ENCODE peak calls at places on chromosomes 6 and 20, in seven cellular contexts. U is transverse colon, E is stomach, W is HepG2, M is A549, P is suprapubic skin, Q is ovary. R is an unnamed sample. For H3K4me1, the result is how much of the 10 kb centered on the place peaks cover.

GRCh38 chr6:72728706-72729343 is 107.0 kb downstream of the KCNQ5 start:
- DNase-seq in P (no peak), M (no peak), Q (no peak), U (no peak), E (no peak), W (no peak), R (no peak)

GRCh38 chr6:77926198-77926752 is 273.4 kb downstream of the MEI4 start:
- DNase-seq in P (no peak), E (no peak), M (no peak), U (no peak), Q (no peak), W (peak), R (no peak)

GRCh38 chr20:4812216-4812615 is 90.5 kb downstream of the PRND start:
- DNase-seq in E (no peak), Q (no peak), W (no peak), M (no peak), U (no peak), P (peak), R (no peak)

GRCh38 chr6:147141690-147142308 is 62.4 kb upstream of the STXBP5 start:
- DNase-seq in W (no peak), Q (no peak), M (peak), E (no peak), U (no peak), P (no peak), R (no peak)

GRCh38 chr6:48747040-48747439 is 636.0 kb upstream of the PTCHD4 start:
- DNase-seq in E (no peak), W (no peak), M (no peak), P (no peak), U (no peak), Q (no peak), R (no peak)

GRCh38 chr6:169831450-169832246 is 80.2 kb downstream of the ERMARD start:
- DNase-seq in Q (peak), W (peak), U (peak), M (peak), P (no peak), E (peak), R (peak)

GRCh38 chr6:117976030-117976651 is 69.1 kb downstream of the SLC35F1 start:
- DNase-seq in E (no peak), P (no peak), M (peak), W (peak), Q (no peak), U (no peak), R (no peak)

GRCh38 chr6:148240866-148241477 is 101.7 kb upstream of the SASH1 start:
- DNase-seq in U (no peak), P (no peak), M (no peak), Q (no peak), E (no peak), W (no peak), R (no peak)

GRCh38 chr6:169723991-169724553 is at the start of gene PHF10:
- DNase-seq in P (no peak), W (no peak), M (peak), Q (no peak), U (peak), E (peak), R (no peak)

GRCh38 chr20:46286380-46286779 is 21.9 kb downstream of the CDH22 start:
- DNase-seq in Q (no peak), W (no peak), M (no peak), E (no peak), U (no peak), P (no peak), R (no peak)

DNA sequence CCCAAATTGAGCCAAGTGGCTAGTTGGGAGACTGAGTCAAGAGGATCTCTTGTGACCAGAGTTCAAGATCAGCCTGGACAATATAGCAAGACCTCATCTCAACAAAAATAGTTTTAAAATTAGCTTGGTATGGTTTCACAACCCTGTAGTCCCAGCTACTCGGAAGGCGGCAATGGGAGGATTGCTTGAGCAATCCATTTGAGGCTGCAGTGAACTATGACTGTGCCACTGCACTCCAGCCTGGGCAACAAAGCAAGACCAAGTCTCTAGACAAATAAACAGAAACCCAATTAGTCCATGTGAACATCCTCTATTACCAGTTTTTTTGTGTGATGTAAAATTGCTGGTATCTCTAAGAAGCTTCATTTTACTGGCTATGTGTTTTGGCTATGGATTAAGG is 106.2 kb downstream of the TULP4 start:
- DNase-seq in M (no peak), P (no peak), W (no peak), E (no peak), U (no peak), Q (no peak), R (no peak)
- H3K4me1 ChIP-seq in M (under half), P (under half), W (under half), E (under half), U (under half), Q (under half), R (under half)

DNA sequence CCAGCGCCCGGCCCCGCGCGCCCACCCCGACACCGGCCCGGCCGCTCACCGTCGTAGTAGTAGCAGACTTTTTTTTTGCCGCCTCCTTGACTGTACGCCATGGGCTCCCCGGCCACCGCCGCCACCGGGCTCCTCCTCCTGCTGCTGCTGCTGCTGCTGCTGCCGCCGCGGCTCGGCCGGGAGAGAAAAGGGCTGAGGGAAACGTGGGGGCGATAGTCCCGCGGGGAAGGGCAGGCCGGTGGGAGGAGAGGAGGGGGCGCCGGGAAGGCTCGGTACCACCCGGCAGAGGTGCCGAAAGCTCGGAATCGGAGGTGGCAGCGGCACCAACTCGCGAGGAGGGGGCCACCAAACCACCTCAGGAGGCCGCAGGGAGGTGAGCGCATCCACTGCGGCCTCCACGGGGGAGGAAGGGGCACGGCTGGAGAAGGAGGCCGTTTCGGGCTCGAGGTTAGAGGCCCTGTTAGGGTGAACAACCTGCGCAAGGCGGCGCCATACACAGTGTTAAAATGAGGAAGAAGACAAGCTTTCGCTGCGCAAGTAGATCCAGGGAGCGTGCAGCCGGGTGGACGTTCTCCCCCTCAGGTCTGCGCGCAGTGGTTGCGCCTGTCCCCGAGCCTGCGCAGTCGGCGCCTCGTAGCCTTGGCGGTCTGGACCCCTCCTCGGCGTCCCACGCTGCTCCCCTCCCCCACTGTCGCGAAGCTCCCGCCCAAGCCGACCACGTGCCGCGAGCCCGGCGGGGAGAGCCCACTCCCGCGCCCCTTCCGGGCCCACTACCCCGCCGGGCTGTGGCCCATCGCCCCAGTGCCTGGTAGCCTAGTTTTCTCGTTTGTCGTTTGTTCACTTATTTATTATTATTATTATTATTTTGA is at the start of gene HDAC2:
- DNase-seq in E (peak), P (peak), M (peak), U (peak), Q (peak), W (peak), R (peak)
- TF ChIP-seq EP300 in E (no peak), P (no peak), M (no peak), U (no peak), Q (no peak), W (no peak), R (no peak)

GRCh38 chr6:166489301-166490155 is 97.0 kb downstream of the RAMACL start:
- DNase-seq in P (no peak), Q (peak), W (no peak), U (no peak), M (no peak), E (no peak), R (peak)
- H3K27ac ChIP-seq in P (no peak), Q (no peak), W (no peak), U (no peak), M (no peak), E (no peak), R (no peak)

DNA sequence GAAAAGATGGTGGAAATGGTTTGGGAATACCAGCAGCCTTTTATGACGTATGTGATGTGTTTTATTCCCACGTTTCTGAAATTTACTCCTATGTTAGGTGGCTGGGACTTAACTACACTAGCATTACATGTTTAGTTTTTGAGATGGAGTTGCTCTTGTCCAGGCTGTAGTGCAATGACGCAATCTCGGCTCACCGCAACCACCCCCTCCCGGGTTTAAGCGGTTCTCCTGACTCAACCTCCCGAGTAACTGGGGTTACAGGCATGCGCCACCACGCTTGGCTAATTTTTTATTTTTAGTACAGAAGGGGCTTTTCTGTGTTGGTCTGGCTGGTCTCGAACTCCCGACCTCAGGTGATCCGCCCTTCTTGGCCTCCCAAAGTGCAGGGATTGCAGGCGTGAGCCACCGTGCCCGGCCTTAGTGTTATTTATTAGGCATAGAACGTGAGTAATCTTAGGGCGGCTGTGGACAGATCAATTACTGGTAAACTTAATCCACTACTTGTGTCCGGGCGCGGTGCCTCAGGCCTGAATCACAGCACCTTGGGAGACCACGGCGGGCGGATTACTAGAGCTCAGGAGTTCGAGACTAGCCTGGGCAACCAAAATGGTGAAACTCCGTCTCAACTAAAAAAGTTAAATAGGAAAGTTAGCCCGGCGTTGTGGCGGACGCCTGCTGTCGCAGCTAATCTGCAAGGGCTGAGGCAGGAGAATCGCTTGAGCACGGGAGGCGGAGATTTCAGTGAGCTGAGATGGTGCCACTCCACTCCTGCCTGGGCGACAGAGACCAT is 123.8 kb upstream of the BTN3A2 start:
- DNase-seq in W (no peak), Q (no peak), P (no peak), U (no peak), M (no peak), E (no peak), R (no peak)
- H3K4me1 ChIP-seq in W (under half), Q (under half), P (under half), U (under half), M (under half), E (under half), R (under half)

GRCh38 chr20:13648291-13648690 is 9.6 kb upstream of the TASP1 start:
- DNase-seq in Q (no peak), M (no peak), P (no peak), U (no peak), W (no peak), E (no peak), R (no peak)
- TF ChIP-seq EP300 in Q (no peak), M (no peak), P (no peak), U (no peak), W (no peak), E (no peak), R (no peak)

GRCh38 chr6:87588756-87589407 is 905 bp downstream of the RARS2 start:
- DNase-seq in M (no peak), W (no peak), U (no peak), Q (no peak), P (no peak), E (no peak), R (no peak)
- H3K27ac ChIP-seq in M (peak), W (peak), U (peak), Q (no peak), P (peak), E (peak), R (peak)

GRCh38 chr6:32977272-32977952 is 9.0 kb downstream of the BRD2 start:
- DNase-seq in E (no peak), M (no peak), W (no peak), P (no peak), U (no peak), Q (no peak), R (no peak)

GRCh38 chr6:32973934-32974333 is 5.5 kb downstream of the BRD2 start:
- DNase-seq in E (no peak), M (peak), P (no peak), W (no peak), Q (no peak), U (no peak), R (no peak)

GRCh38 chr6:32974541-32975308 is 6.3 kb downstream of the BRD2 start:
- DNase-seq in M (no peak), Q (no peak), W (no peak), E (no peak), P (no peak), U (no peak), R (no peak)

GRCh38 chr6:32976334-32977069 is 8.1 kb downstream of the BRD2 start:
- DNase-seq in M (no peak), W (no peak), U (no peak), Q (no peak), E (no peak), P (no peak), R (no peak)

DNA sequence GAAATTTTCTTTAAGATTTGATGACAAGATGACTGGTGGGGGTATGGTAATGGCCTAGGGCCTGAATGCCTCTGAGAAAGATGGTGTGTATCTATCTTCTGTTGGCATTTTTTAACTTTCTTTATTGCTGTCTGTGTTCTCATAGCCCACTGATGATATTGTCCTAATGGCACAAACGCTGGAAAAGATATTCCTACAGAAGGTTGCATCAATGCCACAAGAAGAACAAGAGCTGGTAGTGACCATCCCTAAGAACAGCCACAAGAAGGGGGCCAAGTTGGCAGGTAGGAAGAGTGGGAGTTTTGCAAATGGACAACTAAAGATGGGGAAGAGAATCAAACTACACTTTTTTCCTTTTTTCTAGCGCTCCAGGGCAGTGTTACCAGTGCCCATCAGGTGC is 7.5 kb downstream of the BRD2 start:
- DNase-seq in Q (no peak), W (no peak), E (no peak), U (no peak), M (no peak), P (no peak), R (no peak)
- H3K4me1 ChIP-seq in Q (under half), W (half or more), E (half or more), U (half or more), M (under half), P (under half), R (half or more)

DNA sequence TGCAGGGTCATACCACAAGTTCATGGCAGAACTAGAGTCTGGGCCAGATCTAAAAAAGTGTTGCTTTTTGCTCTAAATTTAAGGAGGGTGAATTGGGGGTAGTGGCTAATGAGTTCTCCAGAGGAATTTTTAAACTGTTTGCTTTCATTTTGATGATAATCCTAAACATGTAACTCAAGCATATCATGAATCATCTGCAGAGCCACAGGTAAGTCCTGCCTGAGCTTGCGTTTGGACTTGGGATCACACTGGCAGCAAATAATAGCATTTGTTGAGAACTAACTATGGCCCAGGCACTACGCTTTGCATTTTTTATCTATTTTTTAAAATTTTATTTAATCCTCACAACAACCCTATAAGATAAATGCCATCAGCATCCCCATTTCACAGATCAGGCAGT is 27.4 kb downstream of the FAM110A start:
- DNase-seq in M (no peak), W (no peak), U (no peak), Q (no peak), P (no peak), E (no peak), R (no peak)
- TF ChIP-seq EP300 in M (no peak), W (no peak), U (no peak), Q (no peak), P (no peak), E (no peak), R (no peak)